ENCODE peak calls at places on chromosome 19, in six cellular contexts. One of them, this sample, is unnamed.

GRCh38 chr19:36093146-36093662 is 17.7 kb upstream of the OVOL3 start:
- DNase-seq in stimulated activated naive CD4-positive, alpha-beta T cell treated with Interleukin-2 at 50 U/mL for 16 hours: no peak
- DNase-seq in gastrocnemius medialis: no peak
- DNase-seq in NCI-H1417: no peak
- DNase-seq in GM04504: no peak
- DNase-seq in stimulated activated CD4-positive, alpha-beta T cell treated with anti-CD3 and anti-CD28 coated beads, Interleukin-1b, Interleukin-23, amount 100 ng/mL, for 4 hours: no peak
- DNase-seq in this sample: no peak

GRCh38 chr19:17244618-17245534 is 843 bp downstream of the NR2F6 start:
- DNase-seq in stimulated activated CD4-positive, alpha-beta T cell treated with anti-CD3 and anti-CD28 coated beads, Interleukin-1b, Interleukin-23, amount 100 ng/mL, for 4 hours: no peak
- DNase-seq in gastrocnemius medialis: no peak
- DNase-seq in GM04504: no peak
- DNase-seq in stimulated activated naive CD4-positive, alpha-beta T cell treated with Interleukin-2 at 50 U/mL for 16 hours: no peak
- DNase-seq in NCI-H1417: no peak
- DNase-seq in this sample: no peak

GRCh38 chr19:41801682-41802317 is 5.4 kb downstream of the CEACAM3 start:
- DNase-seq in GM04504: no peak
- DNase-seq in gastrocnemius medialis: no peak
- DNase-seq in stimulated activated naive CD4-positive, alpha-beta T cell treated with Interleukin-2 at 50 U/mL for 16 hours: no peak
- DNase-seq in NCI-H1417: peak
- DNase-seq in stimulated activated CD4-positive, alpha-beta T cell treated with anti-CD3 and anti-CD28 coated beads, Interleukin-1b, Interleukin-23, amount 100 ng/mL, for 4 hours: no peak
- DNase-seq in this sample: no peak

GRCh38 chr19:29364999-29365398 is 152.0 kb upstream of the UQCRFS1 start:
- DNase-seq in gastrocnemius medialis: no peak
- DNase-seq in stimulated activated naive CD4-positive, alpha-beta T cell treated with Interleukin-2 at 50 U/mL for 16 hours: no peak
- DNase-seq in NCI-H1417: no peak
- DNase-seq in GM04504: no peak
- DNase-seq in stimulated activated CD4-positive, alpha-beta T cell treated with anti-CD3 and anti-CD28 coated beads, Interleukin-1b, Interleukin-23, amount 100 ng/mL, for 4 hours: no peak
- DNase-seq in this sample: no peak

GRCh38 chr19:6773323-6773931 is 919 bp downstream of the VAV1 start:
- DNase-seq in stimulated activated naive CD4-positive, alpha-beta T cell treated with Interleukin-2 at 50 U/mL for 16 hours: peak
- DNase-seq in GM04504: no peak
- DNase-seq in NCI-H1417: no peak
- DNase-seq in stimulated activated CD4-positive, alpha-beta T cell treated with anti-CD3 and anti-CD28 coated beads, Interleukin-1b, Interleukin-23, amount 100 ng/mL, for 4 hours: no peak
- DNase-seq in gastrocnemius medialis: no peak
- DNase-seq in this sample: no peak

GRCh38 chr19:56637976-56638555 is 4.9 kb upstream of the SMIM17 start:
- DNase-seq in stimulated activated CD4-positive, alpha-beta T cell treated with anti-CD3 and anti-CD28 coated beads, Interleukin-1b, Interleukin-23, amount 100 ng/mL, for 4 hours: no peak
- DNase-seq in NCI-H1417: no peak
- DNase-seq in stimulated activated naive CD4-positive, alpha-beta T cell treated with Interleukin-2 at 50 U/mL for 16 hours: no peak
- DNase-seq in gastrocnemius medialis: no peak
- DNase-seq in GM04504: peak
- DNase-seq in this sample: peak

GRCh38 chr19:1206733-1207301 is 1.2 kb downstream of the STK11 start:
- DNase-seq in gastrocnemius medialis: no peak
- DNase-seq in stimulated activated CD4-positive, alpha-beta T cell treated with anti-CD3 and anti-CD28 coated beads, Interleukin-1b, Interleukin-23, amount 100 ng/mL, for 4 hours: no peak
- DNase-seq in GM04504: no peak
- DNase-seq in NCI-H1417: no peak
- DNase-seq in stimulated activated naive CD4-positive, alpha-beta T cell treated with Interleukin-2 at 50 U/mL for 16 hours: peak
- DNase-seq in this sample: no peak

GRCh38 chr19:49679832-49680472 is 2.9 kb downstream of the PRMT1 start:
- DNase-seq in stimulated activated CD4-positive, alpha-beta T cell treated with anti-CD3 and anti-CD28 coated beads, Interleukin-1b, Interleukin-23, amount 100 ng/mL, for 4 hours: no peak
- DNase-seq in GM04504: no peak
- DNase-seq in NCI-H1417: no peak
- DNase-seq in stimulated activated naive CD4-positive, alpha-beta T cell treated with Interleukin-2 at 50 U/mL for 16 hours: no peak
- DNase-seq in gastrocnemius medialis: no peak
- DNase-seq in this sample: no peak

GRCh38 chr19:15294591-15294990 is 37.7 kb downstream of the BRD4 start:
- DNase-seq in stimulated activated naive CD4-positive, alpha-beta T cell treated with Interleukin-2 at 50 U/mL for 16 hours: no peak
- DNase-seq in NCI-H1417: no peak
- DNase-seq in gastrocnemius medialis: no peak
- DNase-seq in stimulated activated CD4-positive, alpha-beta T cell treated with anti-CD3 and anti-CD28 coated beads, Interleukin-1b, Interleukin-23, amount 100 ng/mL, for 4 hours: no peak
- DNase-seq in GM04504: no peak
- DNase-seq in this sample: no peak

GRCh38 chr19:19461671-19462622 is 53.4 kb downstream of the TSSK6 start:
- DNase-seq in stimulated activated naive CD4-positive, alpha-beta T cell treated with Interleukin-2 at 50 U/mL for 16 hours: no peak
- DNase-seq in GM04504: no peak
- DNase-seq in NCI-H1417: peak
- DNase-seq in gastrocnemius medialis: peak
- DNase-seq in stimulated activated CD4-positive, alpha-beta T cell treated with anti-CD3 and anti-CD28 coated beads, Interleukin-1b, Interleukin-23, amount 100 ng/mL, for 4 hours: no peak
- DNase-seq in this sample: no peak

GRCh38 chr19:38664503-38665211 is 17.2 kb downstream of the ACTN4 start:
- DNase-seq in stimulated activated CD4-positive, alpha-beta T cell treated with anti-CD3 and anti-CD28 coated beads, Interleukin-1b, Interleukin-23, amount 100 ng/mL, for 4 hours: no peak
- DNase-seq in stimulated activated naive CD4-positive, alpha-beta T cell treated with Interleukin-2 at 50 U/mL for 16 hours: no peak
- DNase-seq in NCI-H1417: no peak
- DNase-seq in GM04504: no peak
- DNase-seq in gastrocnemius medialis: no peak
- DNase-seq in this sample: peak

GRCh38 chr19:35090795-35091214 is 24.8 kb upstream of the FXYD3 start:
- DNase-seq in GM04504: no peak
- DNase-seq in gastrocnemius medialis: no peak
- DNase-seq in stimulated activated CD4-positive, alpha-beta T cell treated with anti-CD3 and anti-CD28 coated beads, Interleukin-1b, Interleukin-23, amount 100 ng/mL, for 4 hours: no peak
- DNase-seq in NCI-H1417: no peak
- DNase-seq in stimulated activated naive CD4-positive, alpha-beta T cell treated with Interleukin-2 at 50 U/mL for 16 hours: no peak
- DNase-seq in this sample: peak

GRCh38 chr19:14198384-14199376 is 7.3 kb downstream of the ADGRL1 start:
- DNase-seq in NCI-H1417: no peak
- DNase-seq in stimulated activated naive CD4-positive, alpha-beta T cell treated with Interleukin-2 at 50 U/mL for 16 hours: no peak
- DNase-seq in gastrocnemius medialis: no peak
- DNase-seq in GM04504: no peak
- DNase-seq in stimulated activated CD4-positive, alpha-beta T cell treated with anti-CD3 and anti-CD28 coated beads, Interleukin-1b, Interleukin-23, amount 100 ng/mL, for 4 hours: no peak
- DNase-seq in this sample: no peak

GRCh38 chr19:54231077-54231931 is 8.5 kb upstream of the LILRB3 start:
- DNase-seq in NCI-H1417: peak
- DNase-seq in GM04504: peak
- DNase-seq in stimulated activated CD4-positive, alpha-beta T cell treated with anti-CD3 and anti-CD28 coated beads, Interleukin-1b, Interleukin-23, amount 100 ng/mL, for 4 hours: peak
- DNase-seq in stimulated activated naive CD4-positive, alpha-beta T cell treated with Interleukin-2 at 50 U/mL for 16 hours: peak
- DNase-seq in gastrocnemius medialis: peak
- DNase-seq in this sample: peak

GRCh38 chr19:40908981-40909380 is 26.9 kb upstream of the CYP2A7 start:
- DNase-seq in NCI-H1417: no peak
- DNase-seq in GM04504: peak
- DNase-seq in gastrocnemius medialis: no peak
- DNase-seq in stimulated activated CD4-positive, alpha-beta T cell treated with anti-CD3 and anti-CD28 coated beads, Interleukin-1b, Interleukin-23, amount 100 ng/mL, for 4 hours: no peak
- DNase-seq in stimulated activated naive CD4-positive, alpha-beta T cell treated with Interleukin-2 at 50 U/mL for 16 hours: no peak
- DNase-seq in this sample: no peak

GRCh38 chr19:55672418-55672817 is 2.6 kb upstream of the EPN1 start:
- DNase-seq in GM04504: no peak
- DNase-seq in stimulated activated naive CD4-positive, alpha-beta T cell treated with Interleukin-2 at 50 U/mL for 16 hours: no peak
- DNase-seq in NCI-H1417: no peak
- DNase-seq in gastrocnemius medialis: no peak
- DNase-seq in stimulated activated CD4-positive, alpha-beta T cell treated with anti-CD3 and anti-CD28 coated beads, Interleukin-1b, Interleukin-23, amount 100 ng/mL, for 4 hours: no peak
- DNase-seq in this sample: peak

GRCh38 chr19:46729696-46730095 is 12.8 kb upstream of the PRKD2 start:
- DNase-seq in NCI-H1417: no peak
- DNase-seq in stimulated activated CD4-positive, alpha-beta T cell treated with anti-CD3 and anti-CD28 coated beads, Interleukin-1b, Interleukin-23, amount 100 ng/mL, for 4 hours: no peak
- DNase-seq in gastrocnemius medialis: no peak
- DNase-seq in stimulated activated naive CD4-positive, alpha-beta T cell treated with Interleukin-2 at 50 U/mL for 16 hours: no peak
- DNase-seq in GM04504: no peak
- DNase-seq in this sample: no peak

GRCh38 chr19:5953034-5953589 is 24.8 kb downstream of the RANBP3 start:
- DNase-seq in gastrocnemius medialis: no peak
- DNase-seq in GM04504: no peak
- DNase-seq in stimulated activated naive CD4-positive, alpha-beta T cell treated with Interleukin-2 at 50 U/mL for 16 hours: no peak
- DNase-seq in NCI-H1417: no peak
- DNase-seq in stimulated activated CD4-positive, alpha-beta T cell treated with anti-CD3 and anti-CD28 coated beads, Interleukin-1b, Interleukin-23, amount 100 ng/mL, for 4 hours: no peak
- DNase-seq in this sample: peak

GRCh38 chr19:17294051-17294891 is 9.0 kb downstream of the ABHD8 start:
- DNase-seq in GM04504: no peak
- DNase-seq in NCI-H1417: no peak
- DNase-seq in gastrocnemius medialis: no peak
- DNase-seq in stimulated activated naive CD4-positive, alpha-beta T cell treated with Interleukin-2 at 50 U/mL for 16 hours: peak
- DNase-seq in stimulated activated CD4-positive, alpha-beta T cell treated with anti-CD3 and anti-CD28 coated beads, Interleukin-1b, Interleukin-23, amount 100 ng/mL, for 4 hours: peak
- DNase-seq in this sample: no peak

GRCh38 chr19:17757125-17757524 is 5.8 kb downstream of the FCHO1 start:
- DNase-seq in stimulated activated CD4-positive, alpha-beta T cell treated with anti-CD3 and anti-CD28 coated beads, Interleukin-1b, Interleukin-23, amount 100 ng/mL, for 4 hours: no peak
- DNase-seq in GM04504: no peak
- DNase-seq in NCI-H1417: no peak
- DNase-seq in gastrocnemius medialis: no peak
- DNase-seq in stimulated activated naive CD4-positive, alpha-beta T cell treated with Interleukin-2 at 50 U/mL for 16 hours: no peak
- DNase-seq in this sample: peak

GRCh38 chr19:1309977-1310852 is 24.5 kb downstream of the EFNA2 start:
- DNase-seq in gastrocnemius medialis: no peak
- DNase-seq in NCI-H1417: no peak
- DNase-seq in GM04504: no peak
- DNase-seq in stimulated activated CD4-positive, alpha-beta T cell treated with anti-CD3 and anti-CD28 coated beads, Interleukin-1b, Interleukin-23, amount 100 ng/mL, for 4 hours: no peak
- DNase-seq in stimulated activated naive CD4-positive, alpha-beta T cell treated with Interleukin-2 at 50 U/mL for 16 hours: no peak
- DNase-seq in this sample: no peak

GRCh38 chr19:14375055-14375581 is 6.1 kb upstream of the ADGRE5 start:
- DNase-seq in NCI-H1417: no peak
- DNase-seq in stimulated activated CD4-positive, alpha-beta T cell treated with anti-CD3 and anti-CD28 coated beads, Interleukin-1b, Interleukin-23, amount 100 ng/mL, for 4 hours: no peak
- DNase-seq in gastrocnemius medialis: peak
- DNase-seq in stimulated activated naive CD4-positive, alpha-beta T cell treated with Interleukin-2 at 50 U/mL for 16 hours: peak
- DNase-seq in GM04504: no peak
- DNase-seq in this sample: no peak

GRCh38 chr19:29677001-29677781 is 11.9 kb downstream of the PLEKHF1 start:
- DNase-seq in stimulated activated CD4-positive, alpha-beta T cell treated with anti-CD3 and anti-CD28 coated beads, Interleukin-1b, Interleukin-23, amount 100 ng/mL, for 4 hours: no peak
- DNase-seq in stimulated activated naive CD4-positive, alpha-beta T cell treated with Interleukin-2 at 50 U/mL for 16 hours: no peak
- DNase-seq in gastrocnemius medialis: peak
- DNase-seq in NCI-H1417: no peak
- DNase-seq in GM04504: no peak
- DNase-seq in this sample: no peak

GRCh38 chr19:10137751-10138682 is 18.3 kb upstream of the EIF3G start:
- DNase-seq in stimulated activated naive CD4-positive, alpha-beta T cell treated with Interleukin-2 at 50 U/mL for 16 hours: no peak
- DNase-seq in stimulated activated CD4-positive, alpha-beta T cell treated with anti-CD3 and anti-CD28 coated beads, Interleukin-1b, Interleukin-23, amount 100 ng/mL, for 4 hours: no peak
- DNase-seq in GM04504: no peak
- DNase-seq in gastrocnemius medialis: no peak
- DNase-seq in NCI-H1417: no peak
- DNase-seq in this sample: no peak

GRCh38 chr19:32651729-32652140 is 23.2 kb downstream of the ANKRD27 start:
- DNase-seq in stimulated activated naive CD4-positive, alpha-beta T cell treated with Interleukin-2 at 50 U/mL for 16 hours: no peak
- DNase-seq in stimulated activated CD4-positive, alpha-beta T cell treated with anti-CD3 and anti-CD28 coated beads, Interleukin-1b, Interleukin-23, amount 100 ng/mL, for 4 hours: no peak
- DNase-seq in NCI-H1417: no peak
- DNase-seq in GM04504: no peak
- DNase-seq in gastrocnemius medialis: peak
- DNase-seq in this sample: no peak

GRCh38 chr19:36939153-36939552 is 23.0 kb downstream of the ZNF568 start:
- DNase-seq in stimulated activated naive CD4-positive, alpha-beta T cell treated with Interleukin-2 at 50 U/mL for 16 hours: no peak
- DNase-seq in gastrocnemius medialis: no peak
- DNase-seq in NCI-H1417: peak
- DNase-seq in stimulated activated CD4-positive, alpha-beta T cell treated with anti-CD3 and anti-CD28 coated beads, Interleukin-1b, Interleukin-23, amount 100 ng/mL, for 4 hours: no peak
- DNase-seq in GM04504: no peak
- DNase-seq in this sample: no peak

GRCh38 chr19:42985588-42985987 is 40.7 kb downstream of the PSG11 start:
- DNase-seq in NCI-H1417: no peak
- DNase-seq in stimulated activated CD4-positive, alpha-beta T cell treated with anti-CD3 and anti-CD28 coated beads, Interleukin-1b, Interleukin-23, amount 100 ng/mL, for 4 hours: no peak
- DNase-seq in gastrocnemius medialis: no peak
- DNase-seq in GM04504: peak
- DNase-seq in stimulated activated naive CD4-positive, alpha-beta T cell treated with Interleukin-2 at 50 U/mL for 16 hours: no peak
- DNase-seq in this sample: no peak

GRCh38 chr19:47626238-47626637 is 17.3 kb downstream of the BICRA start:
- DNase-seq in stimulated activated naive CD4-positive, alpha-beta T cell treated with Interleukin-2 at 50 U/mL for 16 hours: no peak
- DNase-seq in NCI-H1417: no peak
- DNase-seq in gastrocnemius medialis: no peak
- DNase-seq in stimulated activated CD4-positive, alpha-beta T cell treated with anti-CD3 and anti-CD28 coated beads, Interleukin-1b, Interleukin-23, amount 100 ng/mL, for 4 hours: no peak
- DNase-seq in GM04504: no peak
- DNase-seq in this sample: no peak

GRCh38 chr19:51572415-51572814 is 1.3 kb downstream of the ZNF175 start:
- DNase-seq in gastrocnemius medialis: no peak
- DNase-seq in stimulated activated naive CD4-positive, alpha-beta T cell treated with Interleukin-2 at 50 U/mL for 16 hours: no peak
- DNase-seq in NCI-H1417: no peak
- DNase-seq in GM04504: no peak
- DNase-seq in stimulated activated CD4-positive, alpha-beta T cell treated with anti-CD3 and anti-CD28 coated beads, Interleukin-1b, Interleukin-23, amount 100 ng/mL, for 4 hours: no peak
- DNase-seq in this sample: peak

GRCh38 chr19:18291590-18292459 is 10.4 kb upstream of the JUND start:
- DNase-seq in stimulated activated naive CD4-positive, alpha-beta T cell treated with Interleukin-2 at 50 U/mL for 16 hours: peak
- DNase-seq in gastrocnemius medialis: peak
- DNase-seq in stimulated activated CD4-positive, alpha-beta T cell treated with anti-CD3 and anti-CD28 coated beads, Interleukin-1b, Interleukin-23, amount 100 ng/mL, for 4 hours: peak
- DNase-seq in NCI-H1417: no peak
- DNase-seq in GM04504: no peak
- DNase-seq in this sample: peak

GRCh38 chr19:15587663-15588062 is 27.4 kb upstream of the CYP4F8 start:
- DNase-seq in NCI-H1417: no peak
- DNase-seq in gastrocnemius medialis: no peak
- DNase-seq in GM04504: no peak
- DNase-seq in stimulated activated CD4-positive, alpha-beta T cell treated with anti-CD3 and anti-CD28 coated beads, Interleukin-1b, Interleukin-23, amount 100 ng/mL, for 4 hours: no peak
- DNase-seq in stimulated activated naive CD4-positive, alpha-beta T cell treated with Interleukin-2 at 50 U/mL for 16 hours: no peak
- DNase-seq in this sample: no peak

GRCh38 chr19:45764487-45764886 is 4.6 kb downstream of the SIX5 start:
- DNase-seq in stimulated activated CD4-positive, alpha-beta T cell treated with anti-CD3 and anti-CD28 coated beads, Interleukin-1b, Interleukin-23, amount 100 ng/mL, for 4 hours: no peak
- DNase-seq in stimulated activated naive CD4-positive, alpha-beta T cell treated with Interleukin-2 at 50 U/mL for 16 hours: no peak
- DNase-seq in NCI-H1417: no peak
- DNase-seq in gastrocnemius medialis: no peak
- DNase-seq in GM04504: no peak
- DNase-seq in this sample: no peak

GRCh38 chr19:12834418-12834943 is at the start of gene RTBDN:
- DNase-seq in gastrocnemius medialis: no peak
- DNase-seq in stimulated activated CD4-positive, alpha-beta T cell treated with anti-CD3 and anti-CD28 coated beads, Interleukin-1b, Interleukin-23, amount 100 ng/mL, for 4 hours: no peak
- DNase-seq in NCI-H1417: no peak
- DNase-seq in stimulated activated naive CD4-positive, alpha-beta T cell treated with Interleukin-2 at 50 U/mL for 16 hours: no peak
- DNase-seq in GM04504: no peak
- DNase-seq in this sample: peak

GRCh38 chr19:54164369-54165068 is 5.0 kb upstream of the LENG1 start:
- DNase-seq in stimulated activated CD4-positive, alpha-beta T cell treated with anti-CD3 and anti-CD28 coated beads, Interleukin-1b, Interleukin-23, amount 100 ng/mL, for 4 hours: no peak
- DNase-seq in stimulated activated naive CD4-positive, alpha-beta T cell treated with Interleukin-2 at 50 U/mL for 16 hours: peak
- DNase-seq in GM04504: no peak
- DNase-seq in NCI-H1417: peak
- DNase-seq in gastrocnemius medialis: no peak
- DNase-seq in this sample: no peak

GRCh38 chr19:58294743-58295374 is 10.3 kb upstream of the ERVK3-1 start:
- DNase-seq in GM04504: no peak
- DNase-seq in stimulated activated naive CD4-positive, alpha-beta T cell treated with Interleukin-2 at 50 U/mL for 16 hours: no peak
- DNase-seq in gastrocnemius medialis: no peak
- DNase-seq in NCI-H1417: no peak
- DNase-seq in stimulated activated CD4-positive, alpha-beta T cell treated with anti-CD3 and anti-CD28 coated beads, Interleukin-1b, Interleukin-23, amount 100 ng/mL, for 4 hours: no peak
- DNase-seq in this sample: no peak

GRCh38 chr19:57813919-57814504 is 701 bp downstream of the ZNF552 start:
- DNase-seq in NCI-H1417: no peak
- DNase-seq in gastrocnemius medialis: no peak
- DNase-seq in stimulated activated naive CD4-positive, alpha-beta T cell treated with Interleukin-2 at 50 U/mL for 16 hours: no peak
- DNase-seq in GM04504: no peak
- DNase-seq in stimulated activated CD4-positive, alpha-beta T cell treated with anti-CD3 and anti-CD28 coated beads, Interleukin-1b, Interleukin-23, amount 100 ng/mL, for 4 hours: no peak
- DNase-seq in this sample: no peak